ENCODE peak calls at places on chromosome 12, in seven cellular contexts. A, K, N, U, G, L and F are unnamed samples.

GRCh38 chr12:1851126-1851791 is 30.9 kb downstream of the LRTM2 start:
- DNase-seq in A (no peak), K (no peak), N (peak; percentile 67), U (no peak), G (peak; percentile 26), L (peak; percentile 53), F (no peak)

GRCh38 chr12:58894040-58894439 is 26.3 kb downstream of the LRIG3 start:
- DNase-seq in A (no peak), K (no peak), N (no peak), U (no peak), G (no peak), L (no peak), F (no peak)

GRCh38 chr12:108175310-108175709 is 46.2 kb downstream of the WSCD2 start:
- DNase-seq in A (no peak), K (peak; percentile 60), N (no peak), U (no peak), G (no peak), L (no peak), F (no peak)

GRCh38 chr12:80469681-80470080 is 25.6 kb downstream of the PTPRQ start:
- DNase-seq in A (no peak), K (no peak), N (no peak), U (no peak), G (peak; percentile 40), L (no peak), F (no peak)

GRCh38 chr12:9673404-9674225 is 4.1 kb downstream of the CLEC2D start:
- DNase-seq in A (no peak), K (no peak), N (peak; percentile 92), U (no peak), G (peak; percentile 79), L (peak; percentile 39), F (no peak)

GRCh38 chr12:117236456-117237001 is 46.3 kb upstream of the FBXO21 start:
- DNase-seq in A (peak; percentile 91), K (peak; percentile 96), N (peak; percentile 61), U (peak; percentile 50), G (peak; percentile 16), L (peak; percentile 63), F (peak; percentile 99)

GRCh38 chr12:118050972-118051910 is 9.7 kb downstream of the WSB2 start:
- DNase-seq in A (no peak), K (peak; percentile 54), N (no peak), U (no peak), G (no peak), L (no peak), F (no peak)

GRCh38 chr12:112303004-112303403 is 79.2 kb downstream of the HECTD4 start:
- DNase-seq in A (no peak), K (no peak), N (peak; percentile 86), U (peak; percentile 10), G (no peak), L (no peak), F (no peak)

GRCh38 chr12:124523071-124523470 is 44.3 kb downstream of the NCOR2 start:
- DNase-seq in A (no peak), K (no peak), N (no peak), U (no peak), G (peak; percentile 54), L (no peak), F (no peak)

GRCh38 chr12:29050503-29050902 is 98.6 kb upstream of the FAR2 start:
- DNase-seq in A (no peak), K (no peak), N (no peak), U (no peak), G (no peak), L (no peak), F (no peak)

GRCh38 chr12:90938451-90938850 is 16.5 kb downstream of the CCER1 start:
- DNase-seq in A (no peak), K (no peak), N (peak; percentile 77), U (no peak), G (peak; percentile 21), L (peak; percentile 20), F (no peak)

GRCh38 chr12:103523771-103524170 is 28.0 kb upstream of the C12orf42 start:
- DNase-seq in A (no peak), K (no peak), N (no peak), U (no peak), G (no peak), L (no peak), F (no peak)

GRCh38 chr12:21528953-21529352 is 2.9 kb downstream of the SPX start:
- DNase-seq in A (no peak), K (no peak), N (no peak), U (no peak), G (no peak), L (no peak), F (no peak)

GRCh38 chr12:89529738-89530137 is 3.9 kb upstream of the POC1B start:
- DNase-seq in A (no peak), K (no peak), N (peak; percentile 44), U (no peak), G (peak; percentile 33), L (peak; percentile 66), F (no peak)

GRCh38 chr12:98635657-98636323 is 8.8 kb downstream of the IKBIP start:
- DNase-seq in A (no peak), K (no peak), N (peak; percentile 83), U (no peak), G (peak; percentile 34), L (peak; percentile 44), F (no peak)

GRCh38 chr12:45666452-45667215 is 62.9 kb upstream of the ARID2 start:
- DNase-seq in A (no peak), K (no peak), N (no peak), U (no peak), G (no peak), L (no peak), F (no peak)

GRCh38 chr12:44874981-44875416 is 1.1 kb downstream of the NELL2 start:
- DNase-seq in A (peak; percentile 5), K (peak; percentile 65), N (no peak), U (no peak), G (no peak), L (no peak), F (peak; percentile 17)

GRCh38 chr12:30090258-30090657 is 306.5 kb upstream of the TMTC1 start:
- DNase-seq in A (no peak), K (no peak), N (no peak), U (no peak), G (no peak), L (no peak), F (no peak)